ENCODE peak calls at places on chromosome 6, in nine cellular contexts. V, T, X, Q, G, D, N, Z and Y are unnamed samples.

GRCh38 chr6:169235286-169235685 is 18.4 kb downstream of the THBS2 start:
- DNase-seq in V (peak; percentile 10), T (peak; percentile 65), G (no peak), D (no peak), X (no peak), N (no peak), Z (no peak), Q (no peak), Y (no peak)

GRCh38 chr6:38773338-38773737 is 58.2 kb downstream of the DNAH8 start:
- DNase-seq in D (no peak), T (no peak), V (no peak), G (no peak), Z (peak; percentile 50), X (peak; percentile 49), N (peak; percentile 11), Q (no peak), Y (no peak)

GRCh38 chr6:28776269-28777146 is 147.3 kb downstream of the TRIM27 start:
- DNase-seq in Z (no peak), Q (no peak), N (no peak), V (no peak), T (no peak), D (no peak), X (peak; percentile 36), G (no peak), Y (no peak)

GRCh38 chr6:114634016-114634415 is 291.2 kb upstream of the HS3ST5 start:
- DNase-seq in D (no peak), Z (no peak), G (no peak), X (no peak), N (no peak), T (no peak), V (no peak), Q (no peak), Y (no peak)

GRCh38 chr6:51842487-51843469 is 244.6 kb downstream of the PKHD1 start:
- DNase-seq in Z (no peak), D (no peak), N (no peak), V (no peak), G (no peak), Q (no peak), X (no peak), T (no peak), Y (no peak)

GRCh38 chr6:126188271-126188909 is 151.5 kb upstream of the CENPW start:
- DNase-seq in D (no peak), X (no peak), V (no peak), G (peak; percentile 65), Z (no peak), Q (no peak), T (no peak), N (no peak), Y (no peak)

GRCh38 chr6:22476811-22477210 is 92.6 kb upstream of the HDGFL1 start:
- DNase-seq in D (no peak), Z (no peak), T (no peak), Q (no peak), N (no peak), V (no peak), X (no peak), G (no peak), Y (no peak)

GRCh38 chr6:133198725-133199124 is 42.4 kb upstream of the EYA4 start:
- DNase-seq in D (no peak), Q (no peak), G (no peak), T (no peak), X (no peak), N (no peak), V (no peak), Z (no peak), Y (no peak)

GRCh38 chr6:98880486-98880885 is 46.1 kb downstream of the POU3F2 start:
- DNase-seq in T (no peak), G (no peak), Z (peak; percentile 4), D (no peak), Q (no peak), V (no peak), X (no peak), N (no peak), Y (no peak)

GRCh38 chr6:149909701-149910470 is 12.0 kb upstream of the RAET1E start:
- DNase-seq in V (no peak), G (no peak), X (no peak), N (no peak), Q (no peak), T (peak; percentile 47), D (no peak), Z (no peak), Y (no peak)

GRCh38 chr6:158725704-158726103 is 75.8 kb downstream of the SYTL3 start:
- DNase-seq in V (no peak), G (no peak), X (no peak), T (no peak), Z (no peak), D (no peak), Q (no peak), N (no peak), Y (no peak)

GRCh38 chr6:166027761-166028160 is 139.9 kb downstream of the TBXT start:
- DNase-seq in D (no peak), Q (no peak), Z (no peak), T (no peak), N (no peak), V (no peak), G (peak; percentile 33), X (no peak), Y (no peak)

GRCh38 chr6:93416575-93417420 is 2.6 kb downstream of the EPHA7 start:
- DNase-seq in X (peak; percentile 76), T (no peak), V (no peak), D (no peak), N (no peak), Q (no peak), G (peak; percentile 14), Z (no peak), Y (peak; percentile 72)

GRCh38 chr6:115271001-115271400 is 789.7 kb downstream of the FRK start:
- DNase-seq in T (no peak), V (no peak), N (no peak), G (no peak), Z (no peak), D (no peak), Q (no peak), X (no peak), Y (no peak)

GRCh38 chr6:32669893-32670292 is 3.4 kb upstream of the HLA-DQB1 start:
- DNase-seq in G (no peak), Z (no peak), Q (no peak), V (no peak), N (no peak), T (no peak), X (no peak), D (no peak), Y (no peak)

GRCh38 chr6:119147101-119148053 is 68.9 kb upstream of the FAM184A start:
- DNase-seq in T (peak; percentile 84), Q (no peak), Z (peak; percentile 84), N (peak; percentile 21), D (no peak), X (no peak), V (peak; percentile 52), G (peak; percentile 96), Y (no peak)

GRCh38 chr6:47924001-47924400 is 142.2 kb downstream of the OPN5 start:
- DNase-seq in V (no peak), Q (no peak), Z (no peak), N (no peak), X (no peak), T (no peak), D (no peak), G (no peak), Y (no peak)

GRCh38 chr6:53998293-53998692 is 113.0 kb upstream of the MLIP start:
- DNase-seq in Q (no peak), T (no peak), D (no peak), V (no peak), X (no peak), N (no peak), G (no peak), Z (no peak), Y (no peak)

GRCh38 chr6:45681860-45682488 is 304.2 kb upstream of the SUPT3H start:
- DNase-seq in N (peak; percentile 94), G (peak; percentile 18), X (no peak), Z (peak; percentile 98), D (no peak), Q (no peak), T (no peak), V (no peak), Y (no peak)

GRCh38 chr6:136024711-136025110 is 173.2 kb downstream of the PDE7B start:
- DNase-seq in V (no peak), D (no peak), X (no peak), G (no peak), N (no peak), Z (no peak), T (no peak), Q (no peak), Y (no peak)

GRCh38 chr6:24899647-24900325 is 36.0 kb downstream of the RIPOR2 start:
- DNase-seq in X (no peak), N (no peak), Z (no peak), Q (no peak), D (no peak), V (no peak), T (no peak), G (peak; percentile 64), Y (no peak)

GRCh38 chr6:40755046-40755681 is 168.0 kb upstream of the LRFN2 start:
- DNase-seq in Q (no peak), Z (no peak), X (peak; percentile 62), T (no peak), N (no peak), D (no peak), V (peak; percentile 74), G (peak; percentile 29), Y (no peak)

GRCh38 chr6:14549319-14549770 is 431.8 kb downstream of the CD83 start:
- DNase-seq in Q (no peak), T (no peak), G (no peak), D (no peak), X (no peak), V (no peak), Z (no peak), N (peak; percentile 39), Y (no peak)

GRCh38 chr6:170279977-170280688 is 10.7 kb downstream of the DLL1 start:
- DNase-seq in T (no peak), Z (peak; percentile 36), N (no peak), X (peak; percentile 85), Q (no peak), D (no peak), G (peak; percentile 32), V (no peak), Y (no peak)

GRCh38 chr6:28977351-28978136 is 27.6 kb downstream of the ZNF311 start:
- DNase-seq in G (peak; percentile 68), Q (no peak), Z (no peak), T (no peak), X (peak; percentile 81), D (no peak), V (no peak), N (no peak), Y (no peak)

GRCh38 chr6:11393713-11394627 is 143.6 kb upstream of the TMEM170B start:
- DNase-seq in T (no peak), V (no peak), Q (no peak), N (no peak), G (no peak), D (no peak), X (no peak), Z (no peak), Y (no peak)

GRCh38 chr6:157323114-157323923 is at the start of gene TMEM242:
- DNase-seq in X (peak; percentile 92), T (peak; percentile 94), D (peak; percentile 67), N (peak; percentile 91), V (peak; percentile 89), Q (peak; percentile 87), Z (peak; percentile 79), G (peak; percentile 96), Y (peak; percentile 92)

GRCh38 chr6:25403150-25403549 is 124.0 kb downstream of the CARMIL1 start:
- DNase-seq in G (no peak), Z (no peak), D (no peak), X (no peak), N (no peak), Q (no peak), T (no peak), V (no peak), Y (no peak)

GRCh38 chr6:30443657-30444450 is 45.5 kb upstream of the HLA-E start:
- DNase-seq in N (no peak), V (no peak), G (no peak), Q (no peak), X (peak; percentile 62), D (no peak), T (no peak), Z (no peak), Y (no peak)

GRCh38 chr6:39416728-39417127 is 94.2 kb upstream of the KCNK16 start:
- DNase-seq in G (peak; percentile 79), N (no peak), V (no peak), Q (no peak), D (no peak), T (no peak), X (no peak), Z (no peak), Y (no peak)

GRCh38 chr6:142756215-142756630 is 188.8 kb downstream of the HIVEP2 start:
- DNase-seq in Q (no peak), X (peak; percentile 19), Z (no peak), T (no peak), G (peak; percentile 63), N (no peak), V (no peak), D (no peak), Y (no peak)